ENCODE peak calls at places on chromosomes 12 and 14, in four cellular contexts. N is IMR-90, P is A549, B is uterus. A is an unnamed sample.

GRCh38 chr12:50765325-50765911 is 1.5 kb downstream of the ATF1 start:
- DNase-seq in N (peak; percentile 56), P (peak; percentile 85), B (no peak), A (peak; percentile 44)

GRCh38 chr14:28088125-28088524 is 678.5 kb upstream of the FOXG1 start:
- DNase-seq in N (no peak), P (no peak), B (no peak), A (no peak)

GRCh38 chr12:57240069-57240921 is 10.7 kb downstream of the STAC3 start:
- DNase-seq in N (peak; percentile 60), P (no peak), B (no peak), A (no peak)

GRCh38 chr12:49261726-49262125 is 3.2 kb upstream of the TUBA1C start:
- DNase-seq in N (peak; percentile 83), P (no peak), B (no peak), A (no peak)

GRCh38 chr12:3207858-3208257 is 130.7 kb downstream of the TSPAN9 start:
- DNase-seq in N (no peak), P (no peak), B (no peak), A (no peak)

GRCh38 chr12:112967306-112967705 is 11.0 kb upstream of the OAS2 start:
- DNase-seq in N (no peak), P (no peak), B (no peak), A (no peak)

GRCh38 chr12:7042847-7043246 is 17.7 kb upstream of the C1S start:
- DNase-seq in N (peak; percentile 29), P (peak; percentile 52), B (no peak), A (peak; percentile 45)

GRCh38 chr12:12806784-12807516 is 6.2 kb upstream of the DDX47 start:
- DNase-seq in N (no peak), P (no peak), B (no peak), A (no peak)

GRCh38 chr12:27711312-27711682 is 665 bp downstream of the MRPS35 start:
- DNase-seq in N (no peak), P (no peak), B (no peak), A (no peak)

GRCh38 chr12:104131609-104132008 is 6.4 kb downstream of the NFYB start:
- DNase-seq in N (no peak), P (no peak), B (no peak), A (no peak)

GRCh38 chr12:19031032-19031431 is 98.5 kb upstream of the PLEKHA5 start:
- DNase-seq in N (peak; percentile 85), P (peak; percentile 47), B (no peak), A (peak; percentile 49)

GRCh38 chr12:19223018-19223417 is 93.5 kb downstream of the PLEKHA5 start:
- DNase-seq in N (no peak), P (peak; percentile 41), B (no peak), A (no peak)

GRCh38 chr12:51351913-51352532 is 5.5 kb upstream of the CELA1 start:
- DNase-seq in N (peak; percentile 66), P (peak; percentile 46), B (no peak), A (peak; percentile 52)

GRCh38 chr14:83827383-83827782 is 1702.6 kb upstream of the FLRT2 start:
- DNase-seq in N (peak; percentile 11), P (no peak), B (no peak), A (no peak)

GRCh38 chr12:58919271-58920101 is 818 bp downstream of the LRIG3 start:
- DNase-seq in N (peak; percentile 58), P (peak; percentile 34), B (peak; percentile 36), A (peak; percentile 9)

GRCh38 chr12:54383041-54383609 is 1.4 kb downstream of the ZNF385A start:
- DNase-seq in N (peak; percentile 96), P (no peak), B (no peak), A (peak; percentile 81)

GRCh38 chr14:87217023-87217422 is 776.0 kb downstream of the GALC start:
- DNase-seq in N (no peak), P (no peak), B (no peak), A (no peak)

GRCh38 chr12:115149685-115150378 is 465.9 kb upstream of the TBX3 start:
- DNase-seq in N (peak; percentile 99), P (no peak), B (no peak), A (no peak)

GRCh38 chr12:65171870-65172269 is 2.5 kb downstream of the LEMD3 start:
- DNase-seq in N (no peak), P (no peak), B (no peak), A (no peak)

GRCh38 chr14:73815849-73816816 is 35.5 kb upstream of the PTGR2 start:
- DNase-seq in N (peak; percentile 49), P (no peak), B (no peak), A (no peak)

GRCh38 chr12:129467289-129467688 is 436.5 kb downstream of the TMEM132D start:
- DNase-seq in N (no peak), P (no peak), B (no peak), A (no peak)

GRCh38 chr12:69927145-69927544 is 102.1 kb downstream of the MYRFL start:
- DNase-seq in N (no peak), P (no peak), B (no peak), A (no peak)

GRCh38 chr14:69948311-69948710 is 69.1 kb downstream of the SMOC1 start:
- DNase-seq in N (no peak), P (no peak), B (no peak), A (no peak)

GRCh38 chr12:132746621-132747020 is 15.0 kb downstream of the ANKLE2 start:
- DNase-seq in N (peak; percentile 35), P (no peak), B (no peak), A (no peak)

GRCh38 chr14:105591052-105591451 is 64.7 kb downstream of the TMEM121 start:
- DNase-seq in N (no peak), P (no peak), B (no peak), A (no peak)

GRCh38 chr14:55104051-55104954 is 24.7 kb upstream of the LGALS3 start:
- DNase-seq in N (no peak), P (no peak), B (no peak), A (no peak)

GRCh38 chr14:55102141-55102547 is 26.9 kb upstream of the LGALS3 start:
- DNase-seq in N (peak; percentile 96), P (peak; percentile 62), B (peak; percentile 85), A (peak; percentile 26)

GRCh38 chr14:55101698-55102097 is 27.4 kb upstream of the LGALS3 start:
- DNase-seq in N (no peak), P (no peak), B (no peak), A (no peak)

GRCh38 chr14:55105991-55106390 is 23.1 kb upstream of the LGALS3 start:
- DNase-seq in N (no peak), P (no peak), B (no peak), A (no peak)

GRCh38 chr14:55103005-55103640 is 25.9 kb upstream of the LGALS3 start:
- DNase-seq in N (peak; percentile 95), P (peak; percentile 92), B (peak; percentile 94), A (peak; percentile 63)
- TF ChIP-seq POLR2A in N (no peak), P (peak; percentile 19), B (peak; percentile 55), A (no peak)

GRCh38 chr14:23181946-23182345 is 1.5 kb downstream of the SLC7A8 start:
- DNase-seq in N (no peak), P (no peak), B (no peak), A (no peak)

GRCh38 chr14:23183076-23183475 is 384 bp downstream of the SLC7A8 start:
- DNase-seq in N (no peak), P (no peak), B (no peak), A (no peak)

GRCh38 chr14:23182372-23183014 is 967 bp downstream of the SLC7A8 start:
- DNase-seq in N (no peak), P (no peak), B (peak; percentile 71), A (no peak)

GRCh38 chr14:23185046-23185445 is 1.6 kb upstream of the SLC7A8 start:
- DNase-seq in N (peak; percentile 13), P (no peak), B (no peak), A (no peak)

DNA sequence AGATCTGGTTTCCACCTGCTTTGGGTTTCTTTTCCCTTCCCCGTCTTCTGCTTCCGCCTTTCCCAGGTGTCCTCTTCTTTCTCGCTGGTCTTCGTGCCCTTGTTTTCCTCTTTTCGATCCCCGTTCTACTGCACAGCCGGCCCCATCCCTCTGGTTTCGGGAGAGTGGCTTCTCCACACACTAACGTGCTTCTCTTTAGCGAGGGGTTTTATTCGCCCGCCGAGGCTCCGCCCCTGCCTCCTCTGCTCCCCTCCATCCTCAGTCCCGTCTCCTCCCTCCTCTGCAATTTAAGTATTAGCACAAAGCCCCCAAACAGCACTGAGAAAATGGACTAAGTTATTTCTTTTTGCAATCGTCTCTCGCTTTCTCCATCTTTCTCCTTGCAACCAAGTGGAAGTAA is at the start of gene SLC7A8:
- DNase-seq in N (no peak), P (no peak), B (peak; percentile 94), A (no peak)
- TF ChIP-seq POLR2A in N (no peak), P (no peak), B (peak; percentile 92), A (no peak)

DNA sequence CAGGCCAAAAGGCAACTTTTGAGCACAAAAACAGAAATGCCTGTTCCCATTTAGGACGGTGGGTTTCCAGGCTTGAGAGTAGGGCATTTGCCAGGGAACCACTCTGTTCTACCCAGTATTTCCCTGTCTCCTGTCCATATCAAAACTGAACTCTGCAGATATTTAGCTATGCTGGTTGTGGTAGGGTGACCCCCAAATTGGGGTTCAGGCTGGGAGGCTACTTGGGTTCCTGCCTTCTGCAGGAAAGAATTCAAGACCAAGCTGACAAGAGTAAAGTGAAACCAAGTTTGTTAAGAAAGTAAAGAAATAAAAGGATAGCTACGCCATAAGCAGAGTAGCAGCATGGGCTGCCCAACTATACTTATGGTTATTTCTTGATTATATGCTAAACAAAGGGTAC is 3.6 kb upstream of the BLTP3B start:
- DNase-seq in N (no peak), P (no peak), B (no peak), A (no peak)
- TF ChIP-seq POLR2A in N (no peak), P (no peak), B (no peak), A (no peak)

GRCh38 chr14:99676657-99677056 is 7.4 kb upstream of the CYP46A1 start:
- DNase-seq in N (no peak), P (no peak), B (no peak), A (no peak)

GRCh38 chr14:99679543-99679942 is 4.6 kb upstream of the CYP46A1 start:
- DNase-seq in N (no peak), P (no peak), B (no peak), A (no peak)

GRCh38 chr14:99677231-99677891 is 6.7 kb upstream of the CYP46A1 start:
- DNase-seq in N (no peak), P (no peak), B (no peak), A (no peak)

GRCh38 chr14:99679111-99679510 is 5.0 kb upstream of the CYP46A1 start:
- DNase-seq in N (no peak), P (no peak), B (no peak), A (no peak)

GRCh38 chr14:99678198-99678597 is 5.9 kb upstream of the CYP46A1 start:
- DNase-seq in N (no peak), P (no peak), B (no peak), A (no peak)
- TF ChIP-seq POLR2A in N (no peak), P (no peak), B (no peak), A (no peak)